ENCODE peak calls at places on chromosome 1, in nine cellular contexts. One of them, this sample, is unnamed.

GRCh38 chr1:55937840-55938375 is 641.5 kb downstream of the PLPP3 start:
- DNase-seq in AML-193: no peak
- DNase-seq in hypothalamus: no peak
- DNase-seq in HEK293T: no peak
- DNase-seq in T-helper 9 cell: no peak
- DNase-seq in putamen: no peak
- DNase-seq in endothelial cell: no peak
- DNase-seq in posterior cingulate gyrus: no peak
- DNase-seq in stimulated activated CD4-positive, alpha-beta T cell treated with anti-CD3 and anti-CD28 coated beads, Interleukin-4, amount 100 ng/mL, for 48 hours: no peak
- DNase-seq in this sample: no peak

GRCh38 chr1:65002508-65003315 is 36.4 kb upstream of the JAK1 start:
- DNase-seq in endothelial cell: peak; percentile 63
- DNase-seq in AML-193: no peak
- DNase-seq in HEK293T: peak; percentile 85
- DNase-seq in posterior cingulate gyrus: peak; percentile 61
- DNase-seq in putamen: peak; percentile 71
- DNase-seq in stimulated activated CD4-positive, alpha-beta T cell treated with anti-CD3 and anti-CD28 coated beads, Interleukin-4, amount 100 ng/mL, for 48 hours: peak; percentile 50
- DNase-seq in hypothalamus: peak; percentile 66
- DNase-seq in T-helper 9 cell: peak; percentile 67
- DNase-seq in this sample: peak; percentile 88

GRCh38 chr1:156524985-156525590 is 24.5 kb upstream of the MEF2D start:
- DNase-seq in hypothalamus: no peak
- DNase-seq in AML-193: no peak
- DNase-seq in stimulated activated CD4-positive, alpha-beta T cell treated with anti-CD3 and anti-CD28 coated beads, Interleukin-4, amount 100 ng/mL, for 48 hours: no peak
- DNase-seq in T-helper 9 cell: no peak
- DNase-seq in endothelial cell: no peak
- DNase-seq in posterior cingulate gyrus: no peak
- DNase-seq in putamen: no peak
- DNase-seq in HEK293T: no peak
- DNase-seq in this sample: no peak

GRCh38 chr1:186442651-186443114 is 18.2 kb downstream of the PDC start:
- DNase-seq in hypothalamus: no peak
- DNase-seq in putamen: no peak
- DNase-seq in HEK293T: no peak
- DNase-seq in T-helper 9 cell: no peak
- DNase-seq in stimulated activated CD4-positive, alpha-beta T cell treated with anti-CD3 and anti-CD28 coated beads, Interleukin-4, amount 100 ng/mL, for 48 hours: no peak
- DNase-seq in posterior cingulate gyrus: no peak
- DNase-seq in AML-193: peak; percentile 57
- DNase-seq in endothelial cell: no peak
- DNase-seq in this sample: peak; percentile 87

GRCh38 chr1:40130892-40131291 is 30.3 kb upstream of the RLF start:
- DNase-seq in hypothalamus: no peak
- DNase-seq in HEK293T: no peak
- DNase-seq in endothelial cell: no peak
- DNase-seq in T-helper 9 cell: no peak
- DNase-seq in putamen: no peak
- DNase-seq in posterior cingulate gyrus: no peak
- DNase-seq in AML-193: peak; percentile 38
- DNase-seq in stimulated activated CD4-positive, alpha-beta T cell treated with anti-CD3 and anti-CD28 coated beads, Interleukin-4, amount 100 ng/mL, for 48 hours: no peak
- DNase-seq in this sample: peak; percentile 77

GRCh38 chr1:11566042-11566825 is 87.3 kb downstream of the DISP3 start:
- DNase-seq in hypothalamus: no peak
- DNase-seq in stimulated activated CD4-positive, alpha-beta T cell treated with anti-CD3 and anti-CD28 coated beads, Interleukin-4, amount 100 ng/mL, for 48 hours: no peak
- DNase-seq in endothelial cell: no peak
- DNase-seq in AML-193: no peak
- DNase-seq in posterior cingulate gyrus: no peak
- DNase-seq in HEK293T: no peak
- DNase-seq in T-helper 9 cell: no peak
- DNase-seq in putamen: no peak
- DNase-seq in this sample: no peak

GRCh38 chr1:1432951-1433803 is 2.3 kb upstream of the VWA1 start:
- DNase-seq in posterior cingulate gyrus: peak; percentile 85
- DNase-seq in hypothalamus: no peak
- DNase-seq in stimulated activated CD4-positive, alpha-beta T cell treated with anti-CD3 and anti-CD28 coated beads, Interleukin-4, amount 100 ng/mL, for 48 hours: no peak
- DNase-seq in HEK293T: peak; percentile 10
- DNase-seq in endothelial cell: peak; percentile 54
- DNase-seq in AML-193: no peak
- DNase-seq in T-helper 9 cell: no peak
- DNase-seq in putamen: peak; percentile 86
- DNase-seq in this sample: no peak

GRCh38 chr1:2451744-2452582 is 24.1 kb upstream of the PLCH2 start:
- DNase-seq in AML-193: no peak
- DNase-seq in T-helper 9 cell: no peak
- DNase-seq in endothelial cell: no peak
- DNase-seq in stimulated activated CD4-positive, alpha-beta T cell treated with anti-CD3 and anti-CD28 coated beads, Interleukin-4, amount 100 ng/mL, for 48 hours: no peak
- DNase-seq in putamen: no peak
- DNase-seq in posterior cingulate gyrus: no peak
- DNase-seq in HEK293T: no peak
- DNase-seq in hypothalamus: no peak
- DNase-seq in this sample: peak; percentile 60

GRCh38 chr1:26022404-26022779 is 817 bp downstream of the EXTL1 start:
- DNase-seq in T-helper 9 cell: no peak
- DNase-seq in HEK293T: no peak
- DNase-seq in stimulated activated CD4-positive, alpha-beta T cell treated with anti-CD3 and anti-CD28 coated beads, Interleukin-4, amount 100 ng/mL, for 48 hours: no peak
- DNase-seq in putamen: no peak
- DNase-seq in hypothalamus: no peak
- DNase-seq in AML-193: no peak
- DNase-seq in endothelial cell: no peak
- DNase-seq in posterior cingulate gyrus: no peak
- DNase-seq in this sample: no peak

GRCh38 chr1:66981679-66982078 is 56.9 kb downstream of the MIER1 start:
- DNase-seq in stimulated activated CD4-positive, alpha-beta T cell treated with anti-CD3 and anti-CD28 coated beads, Interleukin-4, amount 100 ng/mL, for 48 hours: no peak
- DNase-seq in hypothalamus: no peak
- DNase-seq in HEK293T: no peak
- DNase-seq in posterior cingulate gyrus: peak; percentile 59
- DNase-seq in T-helper 9 cell: peak; percentile 10
- DNase-seq in putamen: peak; percentile 54
- DNase-seq in endothelial cell: no peak
- DNase-seq in AML-193: no peak
- DNase-seq in this sample: peak; percentile 38

GRCh38 chr1:172834609-172835008 is 175.7 kb downstream of the FASLG start:
- DNase-seq in posterior cingulate gyrus: no peak
- DNase-seq in endothelial cell: no peak
- DNase-seq in T-helper 9 cell: no peak
- DNase-seq in AML-193: no peak
- DNase-seq in hypothalamus: no peak
- DNase-seq in stimulated activated CD4-positive, alpha-beta T cell treated with anti-CD3 and anti-CD28 coated beads, Interleukin-4, amount 100 ng/mL, for 48 hours: no peak
- DNase-seq in HEK293T: no peak
- DNase-seq in putamen: no peak
- DNase-seq in this sample: no peak

GRCh38 chr1:14338509-14338908 is 260.0 kb upstream of the KAZN start:
- DNase-seq in hypothalamus: no peak
- DNase-seq in HEK293T: no peak
- DNase-seq in T-helper 9 cell: no peak
- DNase-seq in AML-193: no peak
- DNase-seq in stimulated activated CD4-positive, alpha-beta T cell treated with anti-CD3 and anti-CD28 coated beads, Interleukin-4, amount 100 ng/mL, for 48 hours: no peak
- DNase-seq in putamen: no peak
- DNase-seq in endothelial cell: no peak
- DNase-seq in posterior cingulate gyrus: no peak
- DNase-seq in this sample: no peak

GRCh38 chr1:234499119-234500039 is 20.4 kb upstream of the TARBP1 start:
- DNase-seq in hypothalamus: peak; percentile 81
- DNase-seq in AML-193: peak; percentile 72
- DNase-seq in posterior cingulate gyrus: peak; percentile 94
- DNase-seq in HEK293T: peak; percentile 91
- DNase-seq in endothelial cell: peak; percentile 94
- DNase-seq in T-helper 9 cell: peak; percentile 76
- DNase-seq in stimulated activated CD4-positive, alpha-beta T cell treated with anti-CD3 and anti-CD28 coated beads, Interleukin-4, amount 100 ng/mL, for 48 hours: peak; percentile 84
- DNase-seq in putamen: peak; percentile 91
- DNase-seq in this sample: peak; percentile 76

GRCh38 chr1:112694363-112694929 is 12.5 kb downstream of the RHOC start:
- DNase-seq in endothelial cell: no peak
- DNase-seq in posterior cingulate gyrus: no peak
- DNase-seq in HEK293T: no peak
- DNase-seq in putamen: no peak
- DNase-seq in hypothalamus: no peak
- DNase-seq in T-helper 9 cell: no peak
- DNase-seq in stimulated activated CD4-positive, alpha-beta T cell treated with anti-CD3 and anti-CD28 coated beads, Interleukin-4, amount 100 ng/mL, for 48 hours: no peak
- DNase-seq in AML-193: no peak
- DNase-seq in this sample: no peak

GRCh38 chr1:226201029-226201593 is 14.6 kb upstream of the ACBD3 start:
- DNase-seq in putamen: no peak
- DNase-seq in endothelial cell: peak; percentile 25
- DNase-seq in HEK293T: peak; percentile 52
- DNase-seq in stimulated activated CD4-positive, alpha-beta T cell treated with anti-CD3 and anti-CD28 coated beads, Interleukin-4, amount 100 ng/mL, for 48 hours: no peak
- DNase-seq in T-helper 9 cell: no peak
- DNase-seq in AML-193: peak; percentile 11
- DNase-seq in posterior cingulate gyrus: no peak
- DNase-seq in hypothalamus: no peak
- DNase-seq in this sample: peak; percentile 19

GRCh38 chr1:53327183-53327941 is 508 bp downstream of the LRP8 start:
- DNase-seq in putamen: no peak
- DNase-seq in stimulated activated CD4-positive, alpha-beta T cell treated with anti-CD3 and anti-CD28 coated beads, Interleukin-4, amount 100 ng/mL, for 48 hours: peak; percentile 39
- DNase-seq in posterior cingulate gyrus: peak; percentile 29
- DNase-seq in endothelial cell: peak; percentile 57
- DNase-seq in T-helper 9 cell: peak; percentile 36
- DNase-seq in AML-193: no peak
- DNase-seq in HEK293T: peak; percentile 47
- DNase-seq in hypothalamus: no peak
- DNase-seq in this sample: no peak

GRCh38 chr1:44810101-44810761 is 1.9 kb downstream of the BTBD19 start:
- DNase-seq in endothelial cell: no peak
- DNase-seq in HEK293T: no peak
- DNase-seq in AML-193: peak; percentile 53
- DNase-seq in T-helper 9 cell: peak; percentile 34
- DNase-seq in stimulated activated CD4-positive, alpha-beta T cell treated with anti-CD3 and anti-CD28 coated beads, Interleukin-4, amount 100 ng/mL, for 48 hours: no peak
- DNase-seq in posterior cingulate gyrus: no peak
- DNase-seq in hypothalamus: peak; percentile 33
- DNase-seq in putamen: peak; percentile 45
- DNase-seq in this sample: peak; percentile 48

GRCh38 chr1:220775238-220775853 is 11.4 kb upstream of the MTARC1 start:
- DNase-seq in stimulated activated CD4-positive, alpha-beta T cell treated with anti-CD3 and anti-CD28 coated beads, Interleukin-4, amount 100 ng/mL, for 48 hours: peak; percentile 18
- DNase-seq in T-helper 9 cell: peak; percentile 15
- DNase-seq in HEK293T: peak; percentile 57
- DNase-seq in endothelial cell: peak; percentile 67
- DNase-seq in hypothalamus: no peak
- DNase-seq in posterior cingulate gyrus: peak; percentile 62
- DNase-seq in putamen: peak; percentile 11
- DNase-seq in AML-193: peak; percentile 13
- DNase-seq in this sample: no peak

GRCh38 chr1:91685994-91686393 is 185.3 kb downstream of the CDC7 start:
- DNase-seq in HEK293T: no peak
- DNase-seq in hypothalamus: no peak
- DNase-seq in posterior cingulate gyrus: no peak
- DNase-seq in putamen: no peak
- DNase-seq in stimulated activated CD4-positive, alpha-beta T cell treated with anti-CD3 and anti-CD28 coated beads, Interleukin-4, amount 100 ng/mL, for 48 hours: no peak
- DNase-seq in AML-193: no peak
- DNase-seq in T-helper 9 cell: no peak
- DNase-seq in endothelial cell: no peak
- DNase-seq in this sample: no peak

GRCh38 chr1:155974208-155975165 is 3.9 kb downstream of the ARHGEF2 start:
- DNase-seq in AML-193: no peak
- DNase-seq in endothelial cell: no peak
- DNase-seq in HEK293T: no peak
- DNase-seq in hypothalamus: peak; percentile 18
- DNase-seq in T-helper 9 cell: no peak
- DNase-seq in putamen: peak; percentile 93
- DNase-seq in stimulated activated CD4-positive, alpha-beta T cell treated with anti-CD3 and anti-CD28 coated beads, Interleukin-4, amount 100 ng/mL, for 48 hours: no peak
- DNase-seq in posterior cingulate gyrus: peak; percentile 85
- DNase-seq in this sample: no peak

GRCh38 chr1:99548924-99549605 is 96.8 kb upstream of the PALMD start:
- DNase-seq in stimulated activated CD4-positive, alpha-beta T cell treated with anti-CD3 and anti-CD28 coated beads, Interleukin-4, amount 100 ng/mL, for 48 hours: no peak
- DNase-seq in HEK293T: no peak
- DNase-seq in posterior cingulate gyrus: no peak
- DNase-seq in endothelial cell: no peak
- DNase-seq in putamen: no peak
- DNase-seq in hypothalamus: no peak
- DNase-seq in T-helper 9 cell: no peak
- DNase-seq in AML-193: no peak
- DNase-seq in this sample: peak; percentile 59

GRCh38 chr1:176656257-176656995 is 193.5 kb downstream of the PAPPA2 start:
- DNase-seq in stimulated activated CD4-positive, alpha-beta T cell treated with anti-CD3 and anti-CD28 coated beads, Interleukin-4, amount 100 ng/mL, for 48 hours: no peak
- DNase-seq in T-helper 9 cell: no peak
- DNase-seq in putamen: no peak
- DNase-seq in AML-193: no peak
- DNase-seq in endothelial cell: no peak
- DNase-seq in posterior cingulate gyrus: no peak
- DNase-seq in HEK293T: no peak
- DNase-seq in hypothalamus: no peak
- DNase-seq in this sample: no peak

GRCh38 chr1:30375156-30375555 is 348.2 kb downstream of the MATN1 start:
- DNase-seq in stimulated activated CD4-positive, alpha-beta T cell treated with anti-CD3 and anti-CD28 coated beads, Interleukin-4, amount 100 ng/mL, for 48 hours: no peak
- DNase-seq in AML-193: no peak
- DNase-seq in endothelial cell: no peak
- DNase-seq in posterior cingulate gyrus: no peak
- DNase-seq in HEK293T: no peak
- DNase-seq in putamen: no peak
- DNase-seq in hypothalamus: no peak
- DNase-seq in T-helper 9 cell: no peak
- DNase-seq in this sample: no peak

GRCh38 chr1:40703316-40703715 is 11.8 kb downstream of the NFYC start:
- DNase-seq in posterior cingulate gyrus: no peak
- DNase-seq in hypothalamus: no peak
- DNase-seq in stimulated activated CD4-positive, alpha-beta T cell treated with anti-CD3 and anti-CD28 coated beads, Interleukin-4, amount 100 ng/mL, for 48 hours: no peak
- DNase-seq in putamen: no peak
- DNase-seq in T-helper 9 cell: no peak
- DNase-seq in endothelial cell: no peak
- DNase-seq in HEK293T: no peak
- DNase-seq in AML-193: peak; percentile 24
- DNase-seq in this sample: peak; percentile 87

This sample was measured in amniotic epithelial cell.